ENCODE peak calls at places on chromosomes 12 and 14, in ten cellular contexts. Z is AG09309, P is PC-3, H is GM10248, E is left ventricle myocardium inferior, G is progenitor cell of endocrine pancreas, D is body of pancreas, J is RWPE1, M is ascending aorta, X is SK-N-SH. Y is an unnamed sample.
A peak's percentile ranks its signal among the peaks of the same experiment; 100 is the strongest.

GRCh38 chr14:96167224-96168148 is 37.2 kb upstream of the BDKRB2 start:
- DNase-seq in Z (peak; percentile 72), P (peak; percentile 70), H (no peak), E (no peak), G (no peak), D (no peak), J (peak; percentile 72), M (no peak), X (no peak), Y (no peak)

GRCh38 chr14:38208825-38209562 is 1.3 kb downstream of the SSTR1 start:
- DNase-seq in Z (peak; percentile 71), P (no peak), H (no peak), E (peak; percentile 13), G (peak; percentile 52), D (peak; percentile 76), J (no peak), M (no peak), X (no peak), Y (peak; percentile 68)

GRCh38 chr12:26406391-26406790 is 211.0 kb downstream of the SSPN start:
- DNase-seq in Z (no peak), P (no peak), H (no peak), E (no peak), G (no peak), D (no peak), J (no peak), M (no peak), X (no peak), Y (no peak)

GRCh38 chr14:51518681-51519080 is 133.0 kb upstream of the FRMD6 start:
- DNase-seq in Z (no peak), P (no peak), H (no peak), E (no peak), G (no peak), D (no peak), J (no peak), M (no peak), X (no peak), Y (no peak)

GRCh38 chr12:75656650-75657049 is 145.2 kb upstream of the KRR1 start:
- DNase-seq in Z (peak; percentile 90), P (peak; percentile 88), H (no peak), E (no peak), G (no peak), D (no peak), J (peak; percentile 91), M (peak; percentile 60), X (no peak), Y (no peak)

GRCh38 chr12:123843912-123844748 is 82.0 kb downstream of the DNAH10 start:
- DNase-seq in Z (no peak), P (no peak), H (no peak), E (no peak), G (no peak), D (no peak), J (peak; percentile 66), M (no peak), X (no peak), Y (no peak)

GRCh38 chr12:123369209-123369608 is 4.6 kb upstream of the SBNO1 start:
- DNase-seq in Z (no peak), P (no peak), H (no peak), E (no peak), G (no peak), D (no peak), J (no peak), M (no peak), X (no peak), Y (no peak)

GRCh38 chr14:81655423-81656314 is 122.0 kb upstream of the SEL1L start:
- DNase-seq in Z (no peak), P (no peak), H (no peak), E (no peak), G (no peak), D (no peak), J (no peak), M (no peak), X (no peak), Y (no peak)

GRCh38 chr14:29016050-29016900 is 249.7 kb downstream of the FOXG1 start:
- DNase-seq in Z (no peak), P (peak; percentile 66), H (no peak), E (no peak), G (peak; percentile 42), D (peak; percentile 23), J (peak; percentile 9), M (no peak), X (peak; percentile 7), Y (peak; percentile 73)

GRCh38 chr12:92558806-92559205 is 144.0 kb upstream of the PLEKHG7 start:
- DNase-seq in Z (no peak), P (no peak), H (no peak), E (no peak), G (no peak), D (no peak), J (no peak), M (no peak), X (no peak), Y (no peak)

GRCh38 chr12:92424338-92424737 is 278.5 kb upstream of the PLEKHG7 start:
- DNase-seq in Z (peak; percentile 20), P (peak; percentile 78), H (no peak), E (no peak), G (no peak), D (no peak), J (no peak), M (no peak), X (no peak), Y (no peak)

GRCh38 chr14:56501909-56502530 is 77.6 kb upstream of the TMEM260 start:
- DNase-seq in Z (no peak), P (no peak), H (no peak), E (no peak), G (no peak), D (no peak), J (no peak), M (no peak), X (no peak), Y (no peak)

GRCh38 chr12:132735496-132735895 is 24.9 kb downstream of the PGAM5 start:
- DNase-seq in Z (no peak), P (no peak), H (no peak), E (no peak), G (no peak), D (no peak), J (no peak), M (no peak), X (no peak), Y (no peak)

GRCh38 chr12:132284618-132285310 is 44.6 kb downstream of the GALNT9 start:
- DNase-seq in Z (no peak), P (peak; percentile 87), H (no peak), E (no peak), G (no peak), D (no peak), J (peak; percentile 92), M (no peak), X (no peak), Y (no peak)

GRCh38 chr12:71014180-71014785 is 93.7 kb upstream of the PTPRR start:
- DNase-seq in Z (no peak), P (peak; percentile 81), H (no peak), E (no peak), G (no peak), D (no peak), J (peak; percentile 31), M (no peak), X (peak; percentile 4), Y (no peak)

GRCh38 chr14:31261859-31262739 is 54.5 kb upstream of the HECTD1 start:
- DNase-seq in Z (no peak), P (peak; percentile 45), H (no peak), E (no peak), G (no peak), D (peak; percentile 49), J (no peak), M (peak; percentile 71), X (no peak), Y (no peak)

GRCh38 chr14:57979376-57980048 is 113.6 kb upstream of the SLC35F4 start:
- DNase-seq in Z (no peak), P (no peak), H (no peak), E (no peak), G (no peak), D (no peak), J (no peak), M (no peak), X (no peak), Y (no peak)
- TF ChIP-seq CTCF in Z (no peak), P (no peak), H (no peak), E (no peak), G (no peak), D (no peak), J (no peak), M (no peak), X (no peak), Y (no peak)

DNA sequence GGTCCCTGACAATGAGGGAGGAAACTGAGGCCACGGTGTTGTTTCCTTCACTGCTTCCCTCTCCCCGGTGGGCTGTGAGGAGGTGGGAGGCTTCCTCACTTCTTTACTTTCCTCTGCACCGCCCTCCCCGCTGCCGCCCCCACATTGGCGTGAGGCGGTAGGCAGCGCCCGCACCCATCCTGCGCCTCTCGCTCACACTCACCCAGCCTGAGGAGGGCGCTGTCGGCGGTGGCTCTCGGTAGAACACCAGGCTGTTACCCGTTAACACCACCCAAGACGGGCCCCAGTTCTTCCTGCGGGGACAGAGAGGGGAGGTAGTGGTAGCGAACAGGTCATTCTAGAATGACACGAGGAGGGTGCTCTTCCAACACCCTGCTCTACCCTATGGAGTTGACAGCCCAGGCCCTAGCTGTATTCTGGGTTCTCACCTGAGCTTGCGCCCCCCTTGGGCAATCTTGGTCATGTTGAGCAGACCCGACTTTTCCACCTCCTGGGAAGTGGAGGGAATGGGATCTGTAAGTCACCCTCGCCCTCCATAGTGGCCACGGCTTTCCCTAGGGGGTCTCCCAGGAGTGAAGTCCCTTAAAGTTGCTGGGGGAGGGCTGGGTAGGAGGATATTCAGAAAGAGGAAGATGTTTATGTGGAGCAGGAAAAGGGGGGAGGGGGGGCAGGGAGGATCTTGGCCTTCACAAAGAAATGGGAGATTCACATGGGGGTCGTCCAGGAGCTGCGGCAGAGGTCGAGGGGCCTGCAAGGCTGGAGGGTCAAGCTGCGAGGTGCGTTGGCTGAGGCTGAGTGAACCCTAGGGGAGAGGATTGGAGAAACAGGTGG is 3.3 kb downstream of the ARHGAP9 start:
- DNase-seq in Z (no peak), P (no peak), H (peak; percentile 77), E (no peak), G (no peak), D (no peak), J (no peak), M (no peak), X (no peak), Y (no peak)
- TF ChIP-seq CTCF in Z (peak; percentile 23), P (peak; percentile 16), H (peak; percentile 54), E (no peak), G (peak; percentile 31), D (no peak), J (no peak), M (no peak), X (peak; percentile 32), Y (peak; percentile 15)

GRCh38 chr14:79502751-79503148 is 708.6 kb downstream of the DIO2 start:
- DNase-seq in Z (no peak), P (peak; percentile 24), H (no peak), E (no peak), G (no peak), D (no peak), J (no peak), M (no peak), X (no peak), Y (no peak)
- TF ChIP-seq CTCF in Z (no peak), P (no peak), H (no peak), E (no peak), G (no peak), D (no peak), J (no peak), M (no peak), X (no peak), Y (no peak)

DNA sequence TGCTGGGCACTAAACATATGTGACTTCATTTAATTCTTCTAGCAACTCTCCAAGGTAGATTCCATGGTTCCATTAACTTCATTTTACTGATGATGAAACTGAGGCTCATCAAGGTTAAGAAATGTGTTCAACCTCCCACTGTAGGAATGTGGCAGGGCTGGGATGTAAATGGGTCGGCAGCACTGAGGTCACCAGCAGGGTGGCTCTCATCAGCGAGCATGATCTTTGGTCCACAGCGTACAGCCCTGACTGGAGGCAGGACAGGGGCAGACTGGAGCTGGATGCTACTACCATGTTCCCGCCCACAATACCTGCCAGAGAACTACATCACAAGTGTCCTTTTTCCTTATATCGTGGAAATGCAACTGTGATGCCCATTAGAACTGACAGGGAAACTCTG is 4.6 kb downstream of the APPL2 start:
- DNase-seq in Z (no peak), P (no peak), H (no peak), E (no peak), G (no peak), D (no peak), J (no peak), M (no peak), X (no peak), Y (no peak)
- TF ChIP-seq CTCF in Z (no peak), P (no peak), H (no peak), E (no peak), G (no peak), D (no peak), J (no peak), M (no peak), X (no peak), Y (no peak)

Y was measured in nephron progenitor cell.